ENCODE peak calls at places on chromosomes 3 and 15, in six cellular contexts. R is hepatocyte, K is breast epithelium, G is MM.1S, L is PC-3, Y is uterus. S is an unnamed sample. For H3K36me3 and H3K4me1, the result is how much of the 10 kb centered on the place peaks cover.

GRCh38 chr3:94500146-94500545 is 437.3 kb downstream of the NSUN3 start:
- DNase-seq in G (no peak), R (no peak), K (no peak), L (no peak), Y (no peak), S (no peak)

GRCh38 chr15:64149424-64150235 is 1.9 kb upstream of the SNX22 start:
- DNase-seq in R (no peak), L (peak), Y (no peak), K (no peak), G (peak), S (no peak)

GRCh38 chr15:82138306-82138705 is 92.5 kb upstream of the MEX3B start:
- DNase-seq in K (no peak), Y (no peak), R (no peak), G (no peak), L (no peak), S (no peak)

GRCh38 chr15:101025116-101025885 is 106.1 kb downstream of the LRRK1 start:
- DNase-seq in L (no peak), Y (peak), R (no peak), G (no peak), K (no peak), S (no peak)

GRCh38 chr3:68057637-68058320 is 403.4 kb upstream of the SUCLG2 start:
- DNase-seq in G (no peak), K (no peak), L (no peak), R (no peak), Y (no peak), S (no peak)

GRCh38 chr3:72746412-72747411 is 101.5 kb downstream of the SHQ1 start:
- DNase-seq in Y (no peak), K (no peak), G (no peak), L (peak), R (no peak), S (no peak)

GRCh38 chr15:99408236-99409096 is 157.2 kb downstream of the LRRC28 start:
- DNase-seq in Y (no peak), L (no peak), R (no peak), G (no peak), K (peak), S (peak)

GRCh38 chr3:184937611-184938010 is 125.6 kb downstream of the VPS8 start:
- DNase-seq in K (no peak), Y (no peak), L (no peak), G (no peak), R (no peak), S (no peak)

GRCh38 chr3:126807795-126808194 is 103.8 kb downstream of the CHCHD6 start:
- DNase-seq in K (no peak), G (no peak), R (no peak), L (peak), Y (no peak), S (no peak)

GRCh38 chr15:44195151-44195740 is at the start of gene FRMD5:
- DNase-seq in K (peak), R (peak), L (peak), G (peak), Y (peak), S (peak)

GRCh38 chr3:100401674-100402036 is 316 bp downstream of the LNP1 start:
- DNase-seq in R (peak), Y (peak), L (peak), K (peak), G (peak), S (peak)

GRCh38 chr15:68586274-68586961 is 7.6 kb downstream of the CORO2B start:
- DNase-seq in R (peak), G (no peak), K (no peak), L (peak), Y (peak), S (peak)

GRCh38 chr15:89797678-89798201 is 16.9 kb downstream of the ANPEP start:
- DNase-seq in L (no peak), G (no peak), R (no peak), Y (no peak), K (no peak), S (no peak)

GRCh38 chr3:141452045-141452444 is 34.8 kb upstream of the RASA2 start:
- DNase-seq in Y (no peak), K (no peak), L (peak), R (peak), G (peak), S (no peak)

GRCh38 chr3:83033123-83033522 is 1271.7 kb upstream of the GBE1 start:
- DNase-seq in Y (no peak), K (no peak), R (no peak), L (peak), G (no peak), S (no peak)

GRCh38 chr15:95291878-95292472 is 1038.5 kb upstream of the NR2F2 start:
- DNase-seq in R (peak), L (peak), K (no peak), G (peak), Y (no peak), S (no peak)

DNA sequence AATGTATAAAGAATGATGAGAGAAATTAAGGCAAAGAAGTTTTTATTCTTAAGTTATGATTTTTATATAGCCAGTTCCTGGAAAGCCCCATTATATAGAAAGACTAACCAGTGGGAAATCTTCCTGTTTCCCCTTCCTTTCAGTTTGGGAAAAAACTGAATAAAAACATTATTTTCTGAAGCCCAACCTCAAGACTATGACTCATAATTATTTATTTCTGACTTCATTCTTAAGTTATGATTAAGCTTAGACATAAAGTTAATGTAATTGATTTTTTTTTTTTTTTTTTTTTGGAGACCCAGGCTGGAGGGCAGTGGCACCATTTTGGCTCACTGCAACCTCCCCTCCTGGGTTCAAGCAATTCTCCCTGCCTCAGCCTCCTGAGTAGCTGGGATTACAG is 55.8 kb downstream of the TRPC1 start:
- DNase-seq in R (no peak), K (no peak), G (no peak), L (peak), Y (no peak), S (no peak)
- H3K36me3 ChIP-seq in R (under half), K (under half), G (under half), L (under half), Y (under half), S (under half)

DNA sequence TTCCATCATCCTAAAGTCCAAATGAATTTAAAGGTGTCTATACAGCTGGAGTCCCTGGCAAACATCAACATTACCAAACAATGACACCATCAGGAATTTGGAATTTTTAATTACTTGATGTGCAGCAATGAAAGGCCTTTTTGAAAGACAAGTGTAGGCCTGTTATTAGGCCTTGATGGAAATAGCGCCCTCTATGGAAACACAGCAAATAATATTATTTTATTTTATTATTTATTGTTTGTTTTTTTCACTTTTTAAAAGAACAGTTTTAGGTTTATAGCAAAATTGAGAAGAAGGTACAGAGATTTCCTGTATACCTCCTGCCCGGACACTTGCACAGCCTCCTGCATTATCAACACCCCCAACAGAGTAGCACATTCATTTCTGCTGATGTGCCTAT is 18.1 kb upstream of the OR5AC2 start:
- DNase-seq in G (no peak), K (no peak), Y (no peak), L (no peak), R (no peak), S (no peak)
- TF ChIP-seq CTCF in G (no peak), K (no peak), Y (no peak), L (peak), R (no peak), S (no peak)

DNA sequence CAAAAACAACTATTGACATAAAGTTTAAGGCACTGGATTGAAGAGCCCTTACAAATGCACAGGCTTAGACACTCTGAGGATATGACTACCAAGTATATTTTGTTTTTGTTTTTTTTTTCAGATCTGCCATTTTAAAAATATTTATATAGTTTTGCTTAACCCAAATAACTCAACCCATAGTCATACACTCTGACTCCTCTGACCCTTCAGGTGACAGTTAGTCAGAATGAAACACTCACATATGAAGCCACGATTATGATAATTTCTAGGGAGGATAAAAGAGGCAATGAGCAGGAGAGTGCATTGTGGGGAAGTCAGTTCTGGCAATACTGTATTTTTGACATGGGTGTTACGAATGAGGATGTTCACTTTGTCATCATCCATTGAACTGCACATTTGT is 774.7 kb downstream of the MECOM start:
- DNase-seq in L (peak), R (no peak), G (no peak), K (no peak), Y (no peak), S (no peak)
- H3K4me1 ChIP-seq in L (under half), R (under half), G (under half), K (under half), Y (under half), S (under half)

DNA sequence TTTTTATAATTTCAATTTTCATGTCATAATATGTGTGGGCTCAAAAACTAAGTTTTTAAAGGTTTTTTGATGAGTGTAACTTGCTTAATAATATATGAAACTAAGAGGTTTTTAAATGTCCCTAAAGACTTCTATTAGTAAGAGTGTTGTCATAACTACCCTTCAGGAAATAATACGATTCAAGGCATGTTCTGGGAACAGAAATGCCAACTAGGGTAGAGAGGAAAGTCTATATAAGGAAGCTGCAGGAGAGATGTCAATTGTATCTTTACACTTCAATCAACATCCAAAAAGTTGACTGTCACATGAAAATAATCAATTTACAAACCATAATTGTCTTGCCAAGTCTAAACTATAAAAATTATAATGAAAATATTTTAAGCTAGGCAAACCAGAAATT is 76.3 kb downstream of the SMARCC1 start:
- DNase-seq in K (no peak), Y (no peak), R (no peak), G (no peak), L (peak), S (no peak)
- H3K36me3 ChIP-seq in K (under half), Y (under half), R (under half), G (under half), L (half or more), S (under half)

DNA sequence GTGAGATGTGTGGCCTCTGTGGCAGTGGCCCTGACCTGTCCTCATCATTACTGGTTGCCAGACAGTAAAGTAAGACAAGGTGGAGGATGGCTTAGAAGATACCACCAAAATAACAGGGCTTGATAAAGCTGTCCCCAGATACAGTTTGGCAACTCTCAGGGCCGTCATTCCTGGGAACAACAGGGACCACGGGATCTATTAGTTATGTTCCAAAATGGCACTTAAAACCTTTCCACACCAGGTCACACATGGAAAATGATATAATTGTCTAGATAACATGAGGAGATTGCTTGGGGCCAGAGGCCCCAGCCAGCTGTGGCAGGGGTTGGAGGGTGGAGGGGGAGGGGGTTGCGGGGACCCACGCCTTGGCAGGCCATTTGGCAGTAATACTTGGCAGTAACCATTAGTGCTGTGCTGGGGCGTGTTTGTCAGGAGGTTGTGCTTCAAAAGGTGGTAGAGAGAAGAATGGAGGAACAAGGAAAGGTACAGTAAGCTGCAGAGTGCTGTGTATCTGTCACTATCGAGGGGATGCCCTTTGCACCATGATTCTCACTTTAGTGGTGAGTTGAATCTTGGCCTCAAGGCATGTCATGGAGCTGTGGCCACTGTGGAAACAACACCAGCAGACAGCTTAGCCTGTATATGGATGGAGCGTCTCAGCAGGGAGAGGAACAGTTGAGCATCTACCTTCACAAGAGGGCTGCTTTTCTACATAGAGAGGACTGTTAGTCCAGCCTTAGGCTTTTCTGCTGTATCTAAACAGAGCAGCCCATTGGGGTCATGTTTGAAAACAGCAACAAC is 14.0 kb downstream of the PLCL2 start:
- DNase-seq in Y (no peak), L (no peak), K (no peak), G (no peak), R (no peak), S (no peak)
- TF ChIP-seq CTCF in Y (no peak), L (no peak), K (no peak), G (no peak), R (no peak), S (no peak)